ENCODE peak calls at places on chromosomes 16 and 17, in ten cellular contexts. F is body of pancreas; O is AG04450; R is BJ; N is choroid plexus epithelial cell; T is tibial artery; D is ovary; V is CD8-positive, alpha-beta T cell; G is thoracic aorta; L is heart right ventricle. M is an unnamed sample.

GRCh38 chr17:48751172-48751571 is 22.6 kb upstream of the HOXB13 start:
- DNase-seq in F (no peak), O (no peak), R (no peak), N (no peak), T (no peak), D (no peak), V (no peak), G (no peak), L (no peak), M (no peak)

GRCh38 chr17:66892286-66892685 is 57.4 kb downstream of the CACNG5 start:
- DNase-seq in F (no peak), O (no peak), R (no peak), N (peak; percentile 7), T (no peak), D (no peak), V (no peak), G (no peak), L (no peak), M (no peak)

GRCh38 chr16:87107221-87107620 is 210.0 kb downstream of the C16orf95 start:
- DNase-seq in F (no peak), O (no peak), R (no peak), N (no peak), T (no peak), D (no peak), V (no peak), G (no peak), L (no peak), M (no peak)

GRCh38 chr16:61042736-61043135 is 993.5 kb downstream of the CDH8 start:
- DNase-seq in F (no peak), O (no peak), R (no peak), N (no peak), T (no peak), D (no peak), V (no peak), G (no peak), L (no peak), M (no peak)

GRCh38 chr17:79919862-79920720 is 80.9 kb upstream of the CBX4 start:
- DNase-seq in F (no peak), O (no peak), R (no peak), N (no peak), T (no peak), D (no peak), V (no peak), G (no peak), L (peak; percentile 8), M (no peak)

GRCh38 chr17:57671546-57672204 is 73.4 kb downstream of the CCDC182 start:
- DNase-seq in F (peak; percentile 68), O (peak; percentile 34), R (peak; percentile 13), N (peak; percentile 81), T (peak; percentile 81), D (peak; percentile 72), V (peak; percentile 78), G (peak; percentile 18), L (peak; percentile 77), M (peak; percentile 50)

GRCh38 chr16:28110074-28110473 is 46.6 kb upstream of the GSG1L start:
- DNase-seq in F (no peak), O (no peak), R (no peak), N (peak; percentile 68), T (no peak), D (no peak), V (no peak), G (no peak), L (no peak), M (no peak)

GRCh38 chr16:20348365-20349185 is 3.9 kb downstream of the UMOD start:
- DNase-seq in F (peak; percentile 66), O (no peak), R (no peak), N (no peak), T (no peak), D (no peak), V (no peak), G (no peak), L (no peak), M (no peak)

GRCh38 chr16:711548-712320 is 3.2 kb upstream of the METRN start:
- DNase-seq in F (peak; percentile 81), O (no peak), R (no peak), N (peak; percentile 69), T (peak; percentile 83), D (peak; percentile 58), V (peak; percentile 69), G (no peak), L (peak; percentile 88), M (no peak)

GRCh38 chr17:45319239-45319703 is 2.5 kb upstream of the MAP3K14 start:
- DNase-seq in F (no peak), O (no peak), R (no peak), N (peak; percentile 52), T (no peak), D (no peak), V (no peak), G (no peak), L (no peak), M (no peak)

GRCh38 chr17:75153854-75154194 is 488 bp downstream of the JPT1 start:
- DNase-seq in F (peak; percentile 30), O (no peak), R (no peak), N (no peak), T (peak; percentile 65), D (no peak), V (no peak), G (no peak), L (no peak), M (no peak)

GRCh38 chr17:45660474-45660873 is 123.6 kb upstream of the CRHR1 start:
- DNase-seq in F (no peak), O (no peak), R (no peak), N (no peak), T (peak; percentile 32), D (no peak), V (no peak), G (no peak), L (no peak), M (no peak)

GRCh38 chr17:68909066-68909465 is 46.1 kb downstream of the ABCA8 start:
- DNase-seq in F (no peak), O (peak; percentile 72), R (peak; percentile 96), N (peak; percentile 95), T (peak; percentile 78), D (peak; percentile 44), V (no peak), G (no peak), L (no peak), M (peak; percentile 74)

GRCh38 chr17:75517277-75517865 is 1.0 kb downstream of the TSEN54 start:
- DNase-seq in F (no peak), O (no peak), R (no peak), N (no peak), T (no peak), D (no peak), V (peak; percentile 33), G (no peak), L (no peak), M (no peak)

DNA sequence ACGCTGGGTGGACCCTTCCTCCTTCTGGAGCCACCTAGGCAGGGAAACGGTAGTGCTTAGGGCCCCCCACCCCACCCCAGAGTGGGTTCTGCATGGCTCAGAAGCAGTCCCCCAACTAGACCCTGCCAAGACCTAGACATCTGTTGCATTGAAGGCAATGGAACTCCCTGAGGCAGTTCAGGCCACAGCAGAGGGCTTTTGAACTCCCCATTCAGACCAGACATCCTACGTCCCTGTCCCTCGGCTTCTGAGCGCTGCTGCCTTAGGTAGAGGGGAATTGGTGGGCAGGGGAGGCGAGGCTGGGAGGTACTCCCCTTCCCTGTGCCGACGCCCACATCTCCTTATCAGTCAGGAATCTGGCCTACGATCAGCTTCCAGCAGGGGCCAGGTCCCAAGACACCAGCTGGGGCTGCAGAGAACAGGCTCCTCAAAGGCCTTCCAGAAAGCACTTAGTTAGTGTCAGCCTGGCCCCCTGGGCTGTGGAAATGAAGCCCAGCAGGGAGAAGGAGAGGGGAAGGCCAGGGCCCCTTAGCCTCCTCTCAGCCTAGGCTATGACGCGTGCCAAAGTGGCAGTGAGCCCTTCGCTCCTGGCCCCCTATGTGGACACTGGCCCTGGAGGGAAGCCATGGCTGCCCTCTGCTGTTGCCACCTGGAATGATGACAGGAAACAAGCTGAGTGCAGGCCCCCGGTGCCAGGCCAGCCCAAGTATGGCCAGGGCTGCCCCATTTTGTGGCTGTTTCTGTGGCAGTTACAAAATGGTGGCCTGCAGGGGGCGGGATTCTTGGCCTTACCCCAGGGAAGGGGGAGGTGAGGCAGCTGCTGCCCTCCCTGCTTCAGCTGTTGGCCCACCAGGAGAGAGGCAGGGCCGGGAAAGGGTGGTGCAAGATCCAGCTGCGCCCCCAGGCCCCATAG is 11.1 kb downstream of the TBX4 start:
- DNase-seq in F (no peak), O (no peak), R (no peak), N (no peak), T (peak; percentile 51), D (no peak), V (no peak), G (no peak), L (no peak), M (no peak)
- TF ChIP-seq CTCF in F (no peak), O (peak; percentile 25), R (peak; percentile 30), N (peak; percentile 42), T (no peak), D (no peak), V (no peak), G (no peak), L (no peak), M (peak; percentile 16)

DNA sequence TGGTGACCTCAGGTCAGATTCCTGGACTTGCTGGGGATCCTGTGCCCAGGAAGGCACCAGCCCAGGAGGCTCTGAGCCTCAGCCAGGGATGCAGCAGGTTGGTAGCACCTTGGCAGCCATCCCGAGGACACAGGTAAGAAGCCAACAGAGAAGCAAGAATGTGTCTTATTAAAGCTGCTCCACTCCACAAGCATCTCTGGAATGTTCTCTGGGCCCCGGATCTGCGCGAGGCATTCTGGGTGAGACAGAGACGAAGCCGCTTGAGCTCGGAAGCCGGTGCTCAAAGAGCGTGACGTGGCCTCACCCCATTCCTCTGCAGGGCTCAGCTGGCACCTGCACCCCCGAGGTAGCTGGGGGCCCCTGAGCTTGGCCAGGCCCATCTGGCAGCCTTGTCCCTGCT is 3.0 kb upstream of the TEX19 start:
- DNase-seq in F (no peak), O (no peak), R (no peak), N (peak; percentile 22), T (no peak), D (no peak), V (no peak), G (no peak), L (no peak), M (no peak)
- H3K4me3 ChIP-seq in F (no peak overlapping the region), O (no peak overlapping the region), R (no peak overlapping the region), N (no peak overlapping the region), T (no peak overlapping the region), D (no peak overlapping the region), V (no peak overlapping the region), G (no peak overlapping the region), L (no peak overlapping the region), M (no peak overlapping the region)

GRCh38 chr17:80984749-80985148 is 6.9 kb upstream of the CHMP6 start:
- DNase-seq in F (no peak), O (peak; percentile 90), R (peak; percentile 89), N (peak; percentile 84), T (peak; percentile 89), D (peak; percentile 7), V (no peak), G (no peak), L (no peak), M (peak; percentile 91)
- TF ChIP-seq CTCF in F (no peak), O (peak; percentile 52), R (peak; percentile 67), N (peak; percentile 45), T (peak; percentile 17), D (no peak), V (no peak), G (no peak), L (no peak), M (peak; percentile 59)

DNA sequence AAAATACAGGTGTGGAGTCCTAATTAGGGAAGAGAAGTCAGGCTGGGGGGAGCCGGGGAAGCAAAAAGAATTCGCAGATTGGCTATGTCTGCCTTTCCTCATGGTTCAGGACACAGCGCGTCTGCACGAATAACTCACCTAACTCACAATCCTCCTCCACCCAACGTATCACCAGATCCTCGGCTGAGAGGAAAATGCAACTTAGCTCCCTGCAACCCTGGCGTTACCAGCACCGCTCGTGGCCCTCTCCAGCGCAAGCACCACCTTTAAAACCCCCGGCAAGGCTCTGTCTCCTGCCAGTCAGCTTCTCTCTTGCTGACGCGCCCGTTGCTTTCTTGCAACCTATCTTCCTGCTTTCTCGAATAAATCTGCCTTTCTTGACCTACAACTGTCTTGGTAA is 49.8 kb upstream of the METRNL start:
- DNase-seq in F (no peak), O (no peak), R (no peak), N (no peak), T (no peak), D (no peak), V (no peak), G (no peak), L (no peak), M (no peak)
- H3K4me3 ChIP-seq in F (no peak overlapping the region), O (no peak overlapping the region), R (no peak overlapping the region), N (no peak overlapping the region), T (no peak overlapping the region), D (no peak overlapping the region), V (no peak overlapping the region), G (no peak overlapping the region), L (no peak overlapping the region), M (no peak overlapping the region)

M was measured in astrocyte of the cerebellum.